ENCODE peak calls at places on chromosomes 16 and 17, in six cellular contexts. One of them, this sample, is unnamed.

GRCh38 chr16:31094088-31094423 is 541 bp downstream of the VKORC1 start:
- DNase-seq in upper lobe of right lung: no peak
- DNase-seq in thoracic aorta: no peak
- DNase-seq in HCT116: no peak
- DNase-seq in left ventricle myocardium inferior: no peak
- DNase-seq in BJ: no peak
- DNase-seq in this sample: no peak

GRCh38 chr16:59412275-59412841 is 678.2 kb upstream of the GOT2 start:
- DNase-seq in upper lobe of right lung: no peak
- DNase-seq in thoracic aorta: no peak
- DNase-seq in HCT116: no peak
- DNase-seq in left ventricle myocardium inferior: no peak
- DNase-seq in BJ: no peak
- DNase-seq in this sample: no peak

GRCh38 chr16:11677959-11678881 is 10.0 kb downstream of the SNN start:
- DNase-seq in upper lobe of right lung: peak; percentile 30
- DNase-seq in thoracic aorta: no peak
- DNase-seq in HCT116: no peak
- DNase-seq in left ventricle myocardium inferior: no peak
- DNase-seq in BJ: no peak
- DNase-seq in this sample: no peak

GRCh38 chr17:7213895-7214299 is 5.7 kb downstream of the DLG4 start:
- DNase-seq in upper lobe of right lung: no peak
- DNase-seq in thoracic aorta: peak; percentile 56
- DNase-seq in HCT116: peak; percentile 72
- DNase-seq in left ventricle myocardium inferior: peak; percentile 52
- DNase-seq in BJ: no peak
- DNase-seq in this sample: no peak

GRCh38 chr17:3813171-3813570 is 12.2 kb upstream of the ITGAE start:
- DNase-seq in upper lobe of right lung: no peak
- DNase-seq in thoracic aorta: no peak
- DNase-seq in HCT116: no peak
- DNase-seq in left ventricle myocardium inferior: no peak
- DNase-seq in BJ: no peak
- DNase-seq in this sample: no peak

GRCh38 chr17:206941-207560 is 25.6 kb upstream of the DOC2B start:
- DNase-seq in upper lobe of right lung: no peak
- DNase-seq in thoracic aorta: no peak
- DNase-seq in HCT116: no peak
- DNase-seq in left ventricle myocardium inferior: no peak
- DNase-seq in BJ: no peak
- DNase-seq in this sample: no peak

GRCh38 chr16:77881355-77882003 is 93.1 kb downstream of the VAT1L start:
- DNase-seq in upper lobe of right lung: no peak
- DNase-seq in thoracic aorta: no peak
- DNase-seq in HCT116: no peak
- DNase-seq in left ventricle myocardium inferior: no peak
- DNase-seq in BJ: no peak
- DNase-seq in this sample: no peak

GRCh38 chr16:77724174-77724573 is 1.9 kb downstream of the NUDT7 start:
- DNase-seq in upper lobe of right lung: no peak
- DNase-seq in thoracic aorta: no peak
- DNase-seq in HCT116: no peak
- DNase-seq in left ventricle myocardium inferior: no peak
- DNase-seq in BJ: no peak
- DNase-seq in this sample: no peak

GRCh38 chr17:20077978-20078674 is 69.0 kb downstream of the SPECC1 start:
- DNase-seq in upper lobe of right lung: no peak
- DNase-seq in thoracic aorta: no peak
- DNase-seq in HCT116: no peak
- DNase-seq in left ventricle myocardium inferior: no peak
- DNase-seq in BJ: no peak
- DNase-seq in this sample: no peak

GRCh38 chr16:67475051-67475450 is 5.9 kb downstream of the ATP6V0D1 start:
- DNase-seq in upper lobe of right lung: no peak
- DNase-seq in thoracic aorta: no peak
- DNase-seq in HCT116: no peak
- DNase-seq in left ventricle myocardium inferior: no peak
- DNase-seq in BJ: no peak
- DNase-seq in this sample: no peak

GRCh38 chr17:61729690-61730268 is 133.5 kb downstream of the BRIP1 start:
- DNase-seq in upper lobe of right lung: no peak
- DNase-seq in thoracic aorta: no peak
- DNase-seq in HCT116: no peak
- DNase-seq in left ventricle myocardium inferior: no peak
- DNase-seq in BJ: no peak
- DNase-seq in this sample: no peak

GRCh38 chr17:40791808-40792436 is 7.8 kb downstream of the KRT28 start:
- DNase-seq in upper lobe of right lung: no peak
- DNase-seq in thoracic aorta: no peak
- DNase-seq in HCT116: peak; percentile 41
- DNase-seq in left ventricle myocardium inferior: no peak
- DNase-seq in BJ: no peak
- DNase-seq in this sample: peak; percentile 9

GRCh38 chr16:4414187-4414909 is 2.0 kb downstream of the CORO7 start:
- DNase-seq in upper lobe of right lung: no peak
- DNase-seq in thoracic aorta: no peak
- DNase-seq in HCT116: no peak
- DNase-seq in left ventricle myocardium inferior: no peak
- DNase-seq in BJ: no peak
- DNase-seq in this sample: no peak

GRCh38 chr17:38603786-38604478 is 1.8 kb downstream of the SRCIN1 start:
- DNase-seq in upper lobe of right lung: no peak
- DNase-seq in thoracic aorta: no peak
- DNase-seq in HCT116: no peak
- DNase-seq in left ventricle myocardium inferior: no peak
- DNase-seq in BJ: no peak
- DNase-seq in this sample: no peak

GRCh38 chr17:45666046-45666600 is 118.0 kb upstream of the CRHR1 start:
- DNase-seq in upper lobe of right lung: no peak
- DNase-seq in thoracic aorta: no peak
- DNase-seq in HCT116: no peak
- DNase-seq in left ventricle myocardium inferior: no peak
- DNase-seq in BJ: no peak
- DNase-seq in this sample: no peak

GRCh38 chr17:48385303-48385702 is 44.7 kb downstream of the SKAP1 start:
- DNase-seq in upper lobe of right lung: no peak
- DNase-seq in thoracic aorta: no peak
- DNase-seq in HCT116: no peak
- DNase-seq in left ventricle myocardium inferior: no peak
- DNase-seq in BJ: no peak
- DNase-seq in this sample: no peak

GRCh38 chr16:2963074-2963610 is 933 bp upstream of the KREMEN2 start:
- DNase-seq in upper lobe of right lung: no peak
- DNase-seq in thoracic aorta: no peak
- DNase-seq in HCT116: no peak
- DNase-seq in left ventricle myocardium inferior: no peak
- DNase-seq in BJ: no peak
- DNase-seq in this sample: no peak

GRCh38 chr17:77472837-77473214 is 332.1 kb downstream of the SEC14L1 start:
- DNase-seq in upper lobe of right lung: no peak
- DNase-seq in thoracic aorta: no peak
- DNase-seq in HCT116: no peak
- DNase-seq in left ventricle myocardium inferior: no peak
- DNase-seq in BJ: no peak
- DNase-seq in this sample: no peak

GRCh38 chr17:5672815-5673430 is 88.6 kb upstream of the NLRP1 start:
- DNase-seq in upper lobe of right lung: no peak
- DNase-seq in thoracic aorta: no peak
- DNase-seq in HCT116: no peak
- DNase-seq in left ventricle myocardium inferior: no peak
- DNase-seq in BJ: no peak
- DNase-seq in this sample: no peak

GRCh38 chr16:49485663-49486062 is 112.1 kb downstream of the C16orf78 start:
- DNase-seq in upper lobe of right lung: no peak
- DNase-seq in thoracic aorta: no peak
- DNase-seq in HCT116: no peak
- DNase-seq in left ventricle myocardium inferior: no peak
- DNase-seq in BJ: no peak
- DNase-seq in this sample: no peak

GRCh38 chr17:59299400-59300092 is 31.9 kb upstream of the YPEL2 start:
- DNase-seq in upper lobe of right lung: no peak
- DNase-seq in thoracic aorta: no peak
- DNase-seq in HCT116: no peak
- DNase-seq in left ventricle myocardium inferior: no peak
- DNase-seq in BJ: no peak
- DNase-seq in this sample: no peak

DNA sequence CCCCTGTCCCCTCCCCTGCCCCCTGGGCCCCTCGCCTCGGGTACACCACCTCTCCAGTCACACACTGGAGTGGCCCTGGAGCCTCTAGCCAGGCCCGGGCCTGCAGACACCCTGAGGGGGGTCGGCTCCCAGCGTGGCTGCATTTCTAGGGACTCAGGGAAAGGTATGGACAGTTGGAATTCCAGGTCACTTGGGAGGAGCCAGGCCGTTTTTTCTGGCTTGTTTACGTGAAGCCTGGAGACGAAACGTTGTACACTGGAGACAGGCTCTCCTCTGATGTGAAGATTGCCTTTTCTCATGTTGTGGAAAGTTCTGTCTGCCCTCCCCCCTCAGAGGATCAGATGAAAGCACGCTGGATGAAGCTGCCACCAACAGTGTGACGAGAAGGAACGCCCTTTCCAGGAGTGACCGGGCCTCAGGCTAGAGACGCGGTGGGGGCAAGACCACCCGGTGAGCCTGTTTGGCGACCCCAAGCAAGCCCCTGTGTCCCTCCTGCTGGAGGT is 4.0 kb upstream of the PPP1R27 start:
- DNase-seq in upper lobe of right lung: no peak
- DNase-seq in thoracic aorta: no peak
- DNase-seq in HCT116: no peak
- DNase-seq in left ventricle myocardium inferior: no peak
- DNase-seq in BJ: no peak
- DNase-seq in this sample: no peak
- H3K4me3 ChIP-seq in upper lobe of right lung: no peak overlapping the region
- H3K4me3 ChIP-seq in thoracic aorta: no peak overlapping the region
- H3K4me3 ChIP-seq in HCT116: no peak overlapping the region
- H3K4me3 ChIP-seq in left ventricle myocardium inferior: no peak overlapping the region
- H3K4me3 ChIP-seq in BJ: no peak overlapping the region
- H3K4me3 ChIP-seq in this sample: no peak overlapping the region

DNA sequence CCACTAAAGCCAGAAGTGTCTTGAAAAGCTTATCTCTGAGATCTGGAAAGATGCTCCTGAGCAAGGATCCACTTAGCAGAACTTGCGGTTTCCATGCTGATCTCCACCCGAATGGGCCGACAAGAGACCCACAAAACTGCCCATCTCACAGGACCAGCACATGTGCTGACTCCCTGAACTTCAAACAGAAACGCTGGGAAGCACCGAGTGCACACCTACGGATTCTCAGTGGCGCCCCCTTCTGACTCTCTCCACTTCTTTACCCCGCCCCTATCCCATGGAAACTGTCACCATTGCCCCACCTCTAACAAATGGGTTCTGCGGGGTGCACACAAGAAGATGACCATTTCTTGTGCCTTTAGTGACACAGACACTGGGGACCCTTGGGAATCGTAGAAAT is 21.4 kb downstream of the CDRT4 start:
- DNase-seq in upper lobe of right lung: no peak
- DNase-seq in thoracic aorta: no peak
- DNase-seq in HCT116: no peak
- DNase-seq in left ventricle myocardium inferior: no peak
- DNase-seq in BJ: no peak
- DNase-seq in this sample: no peak
- TF ChIP-seq CTCF in upper lobe of right lung: peak; percentile 18
- TF ChIP-seq CTCF in thoracic aorta: no peak
- TF ChIP-seq CTCF in HCT116: peak; percentile 50
- TF ChIP-seq CTCF in left ventricle myocardium inferior: no peak
- TF ChIP-seq CTCF in BJ: no peak
- TF ChIP-seq CTCF in this sample: peak; percentile 24

GRCh38 chr17:31002047-31002446 is 31.2 kb downstream of the RNF135 start:
- DNase-seq in upper lobe of right lung: no peak
- DNase-seq in thoracic aorta: no peak
- DNase-seq in HCT116: no peak
- DNase-seq in left ventricle myocardium inferior: no peak
- DNase-seq in BJ: no peak
- DNase-seq in this sample: no peak
- H3K36me3 ChIP-seq in upper lobe of right lung: peaks cover 56% of the 10 kb centered on the region
- H3K36me3 ChIP-seq in thoracic aorta: peaks cover 36% of the 10 kb centered on the region
- H3K36me3 ChIP-seq in HCT116: peaks cover 5% of the 10 kb centered on the region
- H3K36me3 ChIP-seq in left ventricle myocardium inferior: peaks cover 56% of the 10 kb centered on the region
- H3K36me3 ChIP-seq in BJ: peaks cover 7% of the 10 kb centered on the region
- H3K36me3 ChIP-seq in this sample: no peaks in the 10 kb centered on the region

GRCh38 chr16:87637357-87637756 is 35.0 kb downstream of the JPH3 start:
- DNase-seq in upper lobe of right lung: no peak
- DNase-seq in thoracic aorta: no peak
- DNase-seq in HCT116: no peak
- DNase-seq in left ventricle myocardium inferior: no peak
- DNase-seq in BJ: no peak
- DNase-seq in this sample: no peak

GRCh38 chr16:87636050-87636684 is 33.9 kb downstream of the JPH3 start:
- DNase-seq in upper lobe of right lung: peak; percentile 93
- DNase-seq in thoracic aorta: peak; percentile 55
- DNase-seq in HCT116: peak; percentile 76
- DNase-seq in left ventricle myocardium inferior: peak; percentile 84
- DNase-seq in BJ: peak; percentile 16
- DNase-seq in this sample: peak; percentile 32

GRCh38 chr16:87634411-87634810 is 32.1 kb downstream of the JPH3 start:
- DNase-seq in upper lobe of right lung: no peak
- DNase-seq in thoracic aorta: no peak
- DNase-seq in HCT116: no peak
- DNase-seq in left ventricle myocardium inferior: no peak
- DNase-seq in BJ: no peak
- DNase-seq in this sample: no peak

GRCh38 chr16:87636741-87637140 is 34.4 kb downstream of the JPH3 start:
- DNase-seq in upper lobe of right lung: no peak
- DNase-seq in thoracic aorta: no peak
- DNase-seq in HCT116: no peak
- DNase-seq in left ventricle myocardium inferior: no peak
- DNase-seq in BJ: no peak
- DNase-seq in this sample: no peak

GRCh38 chr16:87635541-87636049 is 33.3 kb downstream of the JPH3 start:
- DNase-seq in upper lobe of right lung: peak; percentile 80
- DNase-seq in thoracic aorta: no peak
- DNase-seq in HCT116: peak; percentile 59
- DNase-seq in left ventricle myocardium inferior: peak; percentile 44
- DNase-seq in BJ: no peak
- DNase-seq in this sample: peak; percentile 9
- H3K4me3 ChIP-seq in upper lobe of right lung: peak overlapping the region; percentile 35
- H3K4me3 ChIP-seq in thoracic aorta: peak overlapping the region; percentile 46
- H3K4me3 ChIP-seq in HCT116: peak overlapping the region; percentile 56
- H3K4me3 ChIP-seq in left ventricle myocardium inferior: peak overlapping the region; percentile 54
- H3K4me3 ChIP-seq in BJ: no peak overlapping the region
- H3K4me3 ChIP-seq in this sample: peak overlapping the region; percentile 4